ENCODE peak calls at places on chromosomes 12 and 14, in ten cellular contexts. S is IMR-90, E is body of pancreas, I is gastrocnemius medialis, J is suprapubic skin, Z is HepG2, B is A549, Y is heart left ventricle, P is breast epithelium, U is esophagus squamous epithelium. Q is an unnamed sample. For H3K4me1, the result is how much of the 10 kb centered on the place peaks cover.

GRCh38 chr12:17372508-17372907 is 717.5 kb downstream of the RERGL start:
- DNase-seq in Y (no peak), B (no peak), P (no peak), E (no peak), U (no peak), S (no peak), J (no peak), Z (no peak), I (no peak), Q (no peak)

GRCh38 chr14:90508536-90509254 is 111.9 kb downstream of the CALM1 start:
- DNase-seq in U (no peak), J (no peak), E (peak), P (peak), Y (peak), B (no peak), I (no peak), Z (no peak), S (no peak), Q (no peak)

GRCh38 chr12:124390442-124391116 is 95.7 kb downstream of the RFLNA start:
- DNase-seq in U (no peak), E (no peak), Z (no peak), J (no peak), Y (peak), P (no peak), S (peak), B (peak), I (peak), Q (peak)

GRCh38 chr12:20077618-20078017 is 290.7 kb upstream of the PDE3A start:
- DNase-seq in U (no peak), B (no peak), Z (no peak), I (no peak), P (no peak), S (no peak), J (no peak), E (no peak), Y (no peak), Q (no peak)

GRCh38 chr12:52029686-52030085 is 21.6 kb upstream of the NR4A1 start:
- DNase-seq in P (no peak), Z (no peak), J (no peak), Y (no peak), B (peak), E (peak), S (peak), I (peak), U (no peak), Q (no peak)

GRCh38 chr12:9673404-9674225 is 4.1 kb downstream of the CLEC2D start:
- DNase-seq in Z (peak), S (peak), I (no peak), U (no peak), Y (peak), B (peak), J (no peak), E (peak), P (no peak), Q (peak)

GRCh38 chr12:124771462-124772361 is 92.0 kb downstream of the SCARB1 start:
- DNase-seq in S (peak), I (peak), Z (peak), Y (peak), P (peak), J (peak), B (peak), E (peak), U (no peak), Q (peak)

GRCh38 chr14:73888971-73889370 is 2.3 kb downstream of the ZNF410 start:
- DNase-seq in E (no peak), Z (no peak), P (no peak), I (no peak), Y (no peak), U (no peak), J (no peak), B (no peak), S (peak), Q (no peak)

GRCh38 chr14:76486251-76486743 is 110.4 kb downstream of the ESRRB start:
- DNase-seq in S (no peak), B (no peak), Y (no peak), P (no peak), E (no peak), I (no peak), U (no peak), J (no peak), Z (no peak), Q (peak)

GRCh38 chr14:63205850-63206249 is 1.6 kb downstream of the RHOJ start:
- DNase-seq in Y (no peak), P (no peak), J (no peak), S (peak), Z (no peak), B (no peak), E (no peak), U (no peak), I (no peak), Q (no peak)

GRCh38 chr12:11719678-11720099 is 70.2 kb downstream of the ETV6 start:
- DNase-seq in S (peak), U (no peak), B (no peak), J (no peak), I (no peak), Y (peak), P (peak), Z (no peak), E (peak), Q (peak)
- H3K4me1 ChIP-seq in S (under half), U (half or more), B (under half), J (under half), I (under half), Y (under half), P (under half), Z (under half), E (under half), Q (half or more)

DNA sequence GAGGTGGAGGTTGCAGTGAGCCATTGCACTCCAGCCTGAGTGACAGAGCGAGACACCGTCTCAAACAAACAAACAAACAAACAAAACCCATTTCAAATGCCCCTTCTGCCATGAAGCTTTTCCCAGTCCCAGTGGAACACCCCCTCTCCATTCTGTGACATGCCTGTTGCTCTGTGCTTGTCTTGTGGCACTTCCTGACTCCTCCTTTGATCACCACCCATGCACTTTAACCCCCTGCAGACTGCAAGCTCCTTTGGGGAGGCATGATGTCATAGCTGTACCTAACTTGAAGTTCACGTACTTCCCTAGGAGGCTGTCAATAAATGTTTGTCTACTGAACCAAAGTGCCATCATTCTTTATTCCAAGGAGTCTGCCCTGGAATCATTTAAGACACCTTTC is 64.7 kb downstream of the TMCC3 start:
- DNase-seq in S (no peak), P (no peak), I (no peak), B (no peak), J (no peak), E (no peak), Y (no peak), Z (no peak), U (no peak), Q (no peak)
- TF ChIP-seq POLR2A in S (no peak), P (no peak), I (no peak), B (no peak), J (no peak), E (no peak), Y (no peak), Z (no peak), U (no peak), Q (no peak)

GRCh38 chr12:12748051-12748450 is 30.9 kb downstream of the CDKN1B start:
- DNase-seq in S (no peak), J (no peak), P (no peak), E (no peak), I (no peak), Z (no peak), Y (no peak), B (no peak), U (no peak), Q (no peak)

GRCh38 chr12:12747281-12747680 is 30.1 kb downstream of the CDKN1B start:
- DNase-seq in J (no peak), B (no peak), E (no peak), S (no peak), I (no peak), Y (no peak), P (no peak), U (no peak), Z (no peak), Q (no peak)

GRCh38 chr12:12744556-12745305 is 27.6 kb downstream of the CDKN1B start:
- DNase-seq in Z (no peak), S (no peak), J (no peak), U (no peak), Y (no peak), P (no peak), I (no peak), B (no peak), E (no peak), Q (no peak)

GRCh38 chr12:12745576-12746211 is 28.5 kb downstream of the CDKN1B start:
- DNase-seq in Z (no peak), B (no peak), P (no peak), E (no peak), S (no peak), U (no peak), J (no peak), I (no peak), Y (no peak), Q (no peak)

DNA sequence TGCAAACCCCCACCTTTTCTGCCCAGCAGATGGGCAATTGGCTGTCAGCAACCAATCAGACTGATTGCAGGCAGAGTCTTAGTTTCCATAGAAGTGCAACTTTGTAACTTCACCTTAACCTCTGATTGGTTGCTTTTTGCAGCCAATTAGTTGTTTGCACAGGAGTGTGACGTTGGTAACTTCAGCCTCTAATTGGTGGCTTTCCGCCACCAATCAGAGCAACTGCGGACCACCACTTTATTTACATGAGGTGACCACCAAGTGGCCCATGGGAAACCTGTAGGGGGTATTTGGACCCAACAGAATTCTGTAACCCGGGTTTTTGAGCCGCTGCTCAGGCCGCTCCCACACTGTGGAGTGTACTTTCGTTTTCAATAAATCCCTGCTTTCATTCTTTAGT is 32.3 kb downstream of the CDKN1B start:
- DNase-seq in Z (peak), E (no peak), P (no peak), B (no peak), J (no peak), I (no peak), U (no peak), Y (no peak), S (no peak), Q (no peak)
- H3K4me3 ChIP-seq in Z (peak), E (no peak), P (peak), B (no peak), J (no peak), I (peak), U (peak), Y (peak), S (no peak), Q (peak)

DNA sequence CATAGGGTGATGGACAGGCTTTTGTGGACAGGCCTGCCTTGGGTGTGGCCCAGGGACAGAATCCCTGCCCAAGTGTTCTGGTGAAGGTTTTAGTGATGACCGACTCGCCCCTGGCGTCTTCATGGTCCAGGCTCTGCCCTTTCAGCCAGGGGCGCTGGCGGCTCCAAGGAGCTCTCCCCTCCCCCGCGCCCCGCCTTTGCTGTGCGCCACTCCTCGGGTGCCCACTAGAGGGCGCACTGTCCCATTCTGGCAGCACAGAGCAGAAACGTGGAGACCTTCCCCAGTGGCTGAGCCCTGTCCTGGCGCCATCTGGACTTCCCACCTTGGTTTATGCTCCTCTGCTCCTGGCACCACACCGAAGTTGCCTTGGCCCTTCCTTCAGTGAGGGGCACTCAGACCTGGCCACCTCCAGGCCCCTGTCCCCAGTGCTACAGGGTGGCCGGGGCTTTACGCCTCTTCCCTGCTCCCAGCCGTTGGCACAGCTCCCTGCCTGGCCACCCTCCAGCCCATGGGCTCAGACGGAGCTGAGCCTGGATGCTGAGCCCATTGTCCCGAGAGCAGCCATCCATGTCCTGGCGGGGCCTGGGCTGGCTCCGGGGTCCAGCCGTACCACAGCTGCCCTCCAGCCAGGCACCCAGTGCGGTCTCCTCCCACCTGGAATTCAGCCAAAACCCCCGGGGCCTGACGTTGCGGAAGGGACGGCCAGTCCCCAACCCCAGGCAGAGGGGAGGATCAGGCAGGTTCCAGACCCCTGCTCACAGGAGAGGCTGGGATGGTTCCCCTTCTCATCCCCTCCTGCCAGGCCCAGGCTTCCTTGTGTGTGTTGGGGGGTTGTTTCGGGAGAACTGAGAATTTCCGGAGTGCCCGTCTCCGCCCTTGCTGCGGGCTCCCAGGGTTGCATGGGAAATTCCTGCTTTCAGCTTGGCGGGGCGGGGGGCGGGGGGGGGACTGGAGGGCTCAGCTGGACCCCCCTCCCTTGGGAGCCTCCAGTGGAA is 5.6 kb upstream of the CRIP1 start:
- DNase-seq in Z (peak), S (peak), I (peak), E (peak), B (peak), J (peak), P (peak), U (no peak), Y (peak), Q (peak)
- H3K4me1 ChIP-seq in Z (half or more), S (under half), I (under half), E (half or more), B (half or more), J (half or more), P (under half), U (half or more), Y (half or more), Q (half or more)

DNA sequence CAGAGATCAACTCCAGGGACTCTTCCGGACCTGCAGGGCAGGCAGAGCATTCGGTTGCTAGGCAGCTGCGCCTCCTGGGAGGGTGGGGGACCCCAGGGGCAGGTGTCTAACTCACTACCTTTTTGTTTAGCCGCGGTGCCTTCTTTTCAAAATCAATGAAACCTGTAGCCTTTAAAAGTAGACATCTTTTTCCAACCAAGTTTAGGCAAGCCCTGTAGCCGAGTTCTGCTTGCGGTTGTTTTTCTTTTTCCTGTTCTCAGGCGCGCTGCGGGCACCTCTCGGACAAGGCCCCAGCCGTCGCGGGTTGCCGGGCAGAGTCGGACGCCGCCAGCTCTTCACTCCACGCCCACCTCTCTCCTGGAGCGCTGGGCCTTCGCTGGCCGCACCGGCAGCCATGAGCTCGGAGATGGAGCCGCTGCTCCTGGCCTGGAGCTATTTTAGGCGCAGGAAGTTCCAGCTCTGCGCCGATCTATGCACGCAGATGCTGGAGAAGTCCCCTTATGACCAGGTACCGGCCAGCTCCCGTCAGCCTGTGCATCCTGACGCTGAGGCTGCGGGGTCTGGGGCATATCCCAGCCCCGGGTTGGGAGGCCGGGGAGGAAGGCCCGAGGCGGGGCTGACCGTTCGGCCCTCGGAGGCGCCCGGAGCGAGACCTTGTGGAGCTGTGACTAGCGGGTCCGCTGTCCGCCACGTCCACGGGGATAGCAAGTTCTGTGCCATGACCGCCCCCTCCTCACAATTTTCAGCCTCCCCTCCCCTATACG is at the start of gene TTC8:
- DNase-seq in U (peak), I (peak), J (peak), Y (peak), B (peak), S (peak), E (peak), Z (peak), P (peak), Q (peak)
- TF ChIP-seq POLR2A in U (peak), I (no peak), J (no peak), Y (peak), B (peak), S (peak), E (peak), Z (peak), P (peak), Q (no peak)

DNA sequence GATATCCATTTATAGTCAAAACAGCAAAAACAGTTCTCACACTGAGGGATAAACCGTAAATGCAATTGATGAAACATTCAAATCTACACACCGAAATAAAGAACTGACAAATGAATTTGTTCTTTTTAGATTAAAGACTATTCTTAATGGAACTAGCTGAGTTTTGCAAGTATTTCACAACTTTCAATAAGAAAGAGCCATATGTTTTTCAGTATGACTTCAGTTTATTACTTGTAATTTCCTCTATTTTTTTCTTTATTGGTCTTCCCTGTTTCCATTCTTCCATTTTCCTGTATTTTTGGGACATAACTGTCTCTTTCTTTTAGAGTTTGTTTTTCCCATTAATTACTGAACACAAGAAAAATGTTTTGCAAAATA is 4.3 kb downstream of the BCAT1 start:
- DNase-seq in E (no peak), B (no peak), Z (no peak), P (no peak), U (no peak), Y (no peak), S (no peak), J (no peak), I (no peak), Q (no peak)
- H3K4me3 ChIP-seq in E (no peak), B (no peak), Z (no peak), P (no peak), U (no peak), Y (no peak), S (no peak), J (no peak), I (no peak), Q (no peak)